ENCODE peak calls at places on chromosomes 5 and 9, in four cellular contexts. N is PC-9, Z is GM23248, E is neural progenitor cell. Q is an unnamed sample. For H4K20me1, the result is how much of the 10 kb centered on the place peaks cover.

GRCh38 chr5:150317048-150318003 is 14.6 kb upstream of the ARSI start:
- DNase-seq in N (peak), Z (peak), E (no peak), Q (peak)

GRCh38 chr5:175746851-175747250 is 89.0 kb downstream of the HRH2 start:
- DNase-seq in N (no peak), Z (peak), E (peak), Q (no peak)

GRCh38 chr9:112121633-112122032 is 53.5 kb downstream of the SUSD1 start:
- DNase-seq in N (no peak), Z (no peak), E (no peak), Q (no peak)

GRCh38 chr9:105608685-105609598 is 51.0 kb downstream of the FKTN start:
- DNase-seq in N (no peak), Z (peak), E (peak), Q (peak)

GRCh38 chr9:93578844-93579243 is 2.5 kb downstream of the PHF2 start:
- DNase-seq in N (no peak), Z (no peak), E (no peak), Q (no peak)

GRCh38 chr5:350355-350754 is 28.8 kb downstream of the AHRR start:
- DNase-seq in N (no peak), Z (peak), E (peak), Q (no peak)

GRCh38 chr9:133792721-133793470 is 54.7 kb upstream of the SARDH start:
- DNase-seq in N (peak), Z (peak), E (peak), Q (peak)

GRCh38 chr5:141351591-141351990 is 1.7 kb downstream of the PCDHGB1 start:
- DNase-seq in N (no peak), Z (no peak), E (no peak), Q (no peak)

GRCh38 chr5:110329955-110330354 is 396.5 kb downstream of the TMEM232 start:
- DNase-seq in N (no peak), Z (no peak), E (no peak), Q (no peak)

GRCh38 chr5:38650540-38651275 is 94.3 kb upstream of the LIFR start:
- DNase-seq in N (peak), Z (peak), E (no peak), Q (peak)

GRCh38 chr5:128538249-128539037 is 398 bp upstream of the FBN2 start:
- DNase-seq in N (no peak), Z (peak), E (peak), Q (peak)

GRCh38 chr9:128087262-128087661 is 19.2 kb downstream of the SLC25A25 start:
- DNase-seq in N (no peak), Z (no peak), E (no peak), Q (no peak)

GRCh38 chr9:118928723-118929122 is 440.5 kb downstream of the BRINP1 start:
- DNase-seq in N (no peak), Z (no peak), E (peak), Q (no peak)

GRCh38 chr9:114804504-114804903 is 1.3 kb downstream of the TNFSF15 start:
- DNase-seq in N (peak), Z (peak), E (no peak), Q (peak)

DNA sequence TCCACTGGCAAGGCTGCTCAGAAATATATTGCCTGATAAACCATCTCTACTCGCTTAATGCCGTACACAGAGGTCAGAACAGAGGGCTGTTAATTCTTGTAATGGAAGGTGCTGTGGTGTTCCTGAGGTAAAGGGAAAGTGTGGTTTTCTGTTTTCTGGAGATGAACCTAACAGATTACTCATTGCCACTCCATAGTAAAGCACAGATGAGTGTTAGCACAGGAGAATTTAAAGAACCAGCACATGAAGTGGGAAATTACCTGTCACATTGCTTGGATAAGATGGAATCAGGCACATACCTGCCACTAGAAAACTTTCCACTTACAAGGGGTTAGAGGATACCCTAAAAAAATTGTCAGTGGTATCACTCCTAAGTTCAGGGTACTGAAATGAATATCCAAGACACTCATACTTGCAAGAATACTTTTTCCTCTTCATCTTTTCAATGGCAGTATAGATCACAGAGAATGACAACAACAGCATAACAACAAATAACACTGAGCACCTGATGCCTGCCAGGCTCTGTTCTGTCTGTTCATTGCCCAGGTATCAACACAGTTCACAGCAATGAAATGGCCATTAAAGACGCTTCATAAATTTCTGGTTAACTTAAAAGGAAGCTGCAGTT is 152.9 kb upstream of the GNA14 start:
- DNase-seq in N (no peak), Z (no peak), E (no peak), Q (no peak)
- H4K20me1 ChIP-seq in N (under half), Z (under half), E (under half), Q (under half)

DNA sequence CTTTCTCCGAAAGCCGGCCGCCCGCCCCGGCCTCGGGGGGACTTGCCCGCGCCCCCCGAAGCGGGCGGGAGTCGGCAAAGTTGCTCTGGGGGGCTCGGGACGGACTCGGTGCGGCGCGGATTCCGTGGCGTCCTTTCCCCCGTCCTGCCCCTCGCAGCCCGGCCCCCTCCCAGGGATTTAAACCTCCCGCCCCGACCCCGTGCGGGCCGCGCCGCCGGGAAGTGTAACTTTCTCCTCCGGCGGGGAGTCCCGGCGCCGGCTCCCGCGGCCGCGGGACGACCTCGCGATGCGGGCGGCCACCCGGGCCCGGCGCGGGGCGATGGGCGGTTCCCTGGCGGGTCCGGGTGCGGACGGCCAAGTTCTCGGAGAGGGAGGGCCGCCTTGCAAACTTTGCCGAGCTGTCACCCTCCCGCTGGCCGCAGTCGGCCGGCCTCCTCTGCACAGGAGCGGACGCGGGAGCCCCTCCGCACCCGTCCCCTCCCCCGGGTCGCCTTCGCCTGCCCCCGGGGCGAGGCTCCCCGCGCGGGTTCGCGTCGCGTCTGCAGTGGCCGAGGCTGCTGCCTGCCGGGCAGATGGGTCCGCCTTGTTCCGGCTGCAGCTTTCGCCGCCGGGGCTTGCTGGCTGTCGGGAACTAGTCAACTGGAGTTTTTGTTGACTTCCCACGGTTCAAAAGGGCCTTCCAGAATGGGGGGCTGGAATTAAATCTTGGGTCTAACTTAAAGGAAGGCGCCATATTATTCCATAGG is 765 bp downstream of the PBX3 start:
- DNase-seq in N (peak), Z (peak), E (peak), Q (no peak)
- H3K27ac ChIP-seq in N (no peak), Z (peak), E (no peak), Q (peak)

GRCh38 chr5:79850941-79851693 is 139.9 kb downstream of the MTX3 start:
- DNase-seq in N (no peak), Z (no peak), E (no peak), Q (no peak)
- TF ChIP-seq EZH2 in N (no peak), Z (no peak), E (no peak), Q (no peak)

DNA sequence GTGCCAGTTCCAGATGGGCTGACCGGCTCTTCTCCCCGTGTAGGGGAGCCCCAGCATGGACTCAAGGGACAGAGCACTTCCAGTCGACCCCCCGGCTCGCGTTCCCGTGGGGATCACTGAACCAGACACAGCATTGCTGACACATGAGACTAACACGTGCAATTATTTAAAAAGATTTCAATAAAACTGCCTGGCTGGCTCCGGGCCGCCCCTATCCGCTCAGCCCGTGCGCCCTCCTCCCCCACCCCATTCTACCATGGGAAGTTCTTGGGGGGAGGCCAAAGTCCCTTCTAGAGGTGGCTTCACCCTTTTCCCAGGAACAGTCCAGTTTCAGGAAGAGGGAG is 4.7 kb downstream of the TESK1 start:
- DNase-seq in N (no peak), Z (no peak), E (no peak), Q (no peak)
- H4K20me1 ChIP-seq in N (under half), Z (under half), E (under half), Q (under half)

DNA sequence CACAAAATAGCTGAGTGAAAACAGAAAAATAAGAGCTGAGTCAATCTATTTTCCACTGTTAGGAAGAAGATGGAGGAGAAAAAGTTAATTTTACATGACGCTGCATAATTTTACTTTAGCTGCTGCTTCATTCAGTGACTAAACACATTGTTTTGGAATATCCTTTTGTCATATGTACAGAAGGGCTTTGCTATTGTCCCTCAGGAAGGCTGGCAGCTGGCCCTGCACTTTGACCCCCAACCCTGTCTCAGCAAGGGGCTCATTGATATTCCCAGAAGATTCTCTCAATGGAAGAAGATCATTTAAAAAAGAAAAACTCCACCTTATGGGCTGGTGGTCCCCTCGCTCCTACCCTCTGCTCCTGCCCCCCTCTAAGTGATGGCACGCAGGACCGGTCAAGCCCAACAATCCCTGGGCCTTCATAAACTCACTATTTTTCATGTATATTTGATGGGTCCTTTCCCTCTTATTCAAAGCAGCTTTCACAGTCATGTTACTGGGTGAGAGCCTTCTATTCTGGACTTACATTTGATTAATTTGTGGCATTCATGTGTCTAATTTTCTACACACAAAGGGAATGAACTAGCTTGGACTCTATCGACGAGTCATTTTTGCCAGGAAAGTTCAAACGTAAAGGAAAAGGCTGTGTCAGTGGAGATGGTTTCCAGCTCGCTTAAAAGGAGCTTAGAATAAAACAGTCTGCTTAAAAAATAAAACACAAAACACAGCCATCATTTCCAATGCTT is 104.8 kb downstream of the EFNA5 start:
- DNase-seq in N (no peak), Z (no peak), E (peak), Q (peak)
- H3K27ac ChIP-seq in N (peak), Z (no peak), E (peak), Q (no peak)